ENCODE peak calls at places on chromosomes 5 and 9, in nine cellular contexts. One of them, this sample, is unnamed.

GRCh38 chr5:78537821-78538220 is 110.8 kb downstream of the LHFPL2 start:
- DNase-seq in Peyer's patch: no peak
- DNase-seq in activated T-cell treated with anti-CD3 and anti-CD28 coated beads, Interleukin-2, amount 50 U/mL, for 1 hour: no peak
- DNase-seq in T-helper 2 cell: no peak
- DNase-seq in stimulated activated CD8-positive, alpha-beta memory T cell treated with anti-CD3 and anti-CD28 coated beads, Interleukin-2, amount 100 ng/mL, for 48 hours: no peak
- DNase-seq in fibroblast of pulmonary artery: peak; percentile 78
- DNase-seq in NCI-H187: no peak
- DNase-seq in non-pigmented ciliary epithelial cell: no peak
- DNase-seq in activated CD4-positive, CD25-positive, alpha-beta regulatory T cell: no peak
- DNase-seq in this sample: peak; percentile 38

GRCh38 chr5:32326216-32326772 is 13.6 kb upstream of the MTMR12 start:
- DNase-seq in stimulated activated CD8-positive, alpha-beta memory T cell treated with anti-CD3 and anti-CD28 coated beads, Interleukin-2, amount 100 ng/mL, for 48 hours: no peak
- DNase-seq in NCI-H187: no peak
- DNase-seq in activated T-cell treated with anti-CD3 and anti-CD28 coated beads, Interleukin-2, amount 50 U/mL, for 1 hour: no peak
- DNase-seq in Peyer's patch: no peak
- DNase-seq in non-pigmented ciliary epithelial cell: no peak
- DNase-seq in activated CD4-positive, CD25-positive, alpha-beta regulatory T cell: no peak
- DNase-seq in T-helper 2 cell: no peak
- DNase-seq in fibroblast of pulmonary artery: no peak
- DNase-seq in this sample: no peak

GRCh38 chr9:123927625-123928308 is 2.2 kb downstream of the DENND1A start:
- DNase-seq in NCI-H187: no peak
- DNase-seq in stimulated activated CD8-positive, alpha-beta memory T cell treated with anti-CD3 and anti-CD28 coated beads, Interleukin-2, amount 100 ng/mL, for 48 hours: no peak
- DNase-seq in Peyer's patch: peak; percentile 53
- DNase-seq in non-pigmented ciliary epithelial cell: no peak
- DNase-seq in fibroblast of pulmonary artery: peak; percentile 70
- DNase-seq in T-helper 2 cell: no peak
- DNase-seq in activated T-cell treated with anti-CD3 and anti-CD28 coated beads, Interleukin-2, amount 50 U/mL, for 1 hour: no peak
- DNase-seq in activated CD4-positive, CD25-positive, alpha-beta regulatory T cell: no peak
- DNase-seq in this sample: no peak

GRCh38 chr9:88773627-88774244 is 217.5 kb upstream of the S1PR3 start:
- DNase-seq in activated T-cell treated with anti-CD3 and anti-CD28 coated beads, Interleukin-2, amount 50 U/mL, for 1 hour: no peak
- DNase-seq in Peyer's patch: no peak
- DNase-seq in NCI-H187: no peak
- DNase-seq in fibroblast of pulmonary artery: peak; percentile 64
- DNase-seq in T-helper 2 cell: no peak
- DNase-seq in stimulated activated CD8-positive, alpha-beta memory T cell treated with anti-CD3 and anti-CD28 coated beads, Interleukin-2, amount 100 ng/mL, for 48 hours: no peak
- DNase-seq in activated CD4-positive, CD25-positive, alpha-beta regulatory T cell: no peak
- DNase-seq in non-pigmented ciliary epithelial cell: no peak
- DNase-seq in this sample: no peak

GRCh38 chr9:88767504-88767790 is 223.8 kb upstream of the S1PR3 start:
- DNase-seq in stimulated activated CD8-positive, alpha-beta memory T cell treated with anti-CD3 and anti-CD28 coated beads, Interleukin-2, amount 100 ng/mL, for 48 hours: no peak
- DNase-seq in T-helper 2 cell: no peak
- DNase-seq in NCI-H187: no peak
- DNase-seq in activated CD4-positive, CD25-positive, alpha-beta regulatory T cell: no peak
- DNase-seq in activated T-cell treated with anti-CD3 and anti-CD28 coated beads, Interleukin-2, amount 50 U/mL, for 1 hour: no peak
- DNase-seq in non-pigmented ciliary epithelial cell: no peak
- DNase-seq in fibroblast of pulmonary artery: no peak
- DNase-seq in Peyer's patch: no peak
- DNase-seq in this sample: no peak

GRCh38 chr5:29550523-29550922 is 1643.0 kb upstream of the CDH6 start:
- DNase-seq in activated CD4-positive, CD25-positive, alpha-beta regulatory T cell: no peak
- DNase-seq in non-pigmented ciliary epithelial cell: no peak
- DNase-seq in Peyer's patch: no peak
- DNase-seq in stimulated activated CD8-positive, alpha-beta memory T cell treated with anti-CD3 and anti-CD28 coated beads, Interleukin-2, amount 100 ng/mL, for 48 hours: no peak
- DNase-seq in activated T-cell treated with anti-CD3 and anti-CD28 coated beads, Interleukin-2, amount 50 U/mL, for 1 hour: no peak
- DNase-seq in fibroblast of pulmonary artery: no peak
- DNase-seq in NCI-H187: no peak
- DNase-seq in T-helper 2 cell: no peak
- DNase-seq in this sample: no peak

GRCh38 chr5:26024774-26025173 is 1013.6 kb downstream of the CDH9 start:
- DNase-seq in fibroblast of pulmonary artery: no peak
- DNase-seq in non-pigmented ciliary epithelial cell: no peak
- DNase-seq in activated T-cell treated with anti-CD3 and anti-CD28 coated beads, Interleukin-2, amount 50 U/mL, for 1 hour: no peak
- DNase-seq in stimulated activated CD8-positive, alpha-beta memory T cell treated with anti-CD3 and anti-CD28 coated beads, Interleukin-2, amount 100 ng/mL, for 48 hours: no peak
- DNase-seq in activated CD4-positive, CD25-positive, alpha-beta regulatory T cell: no peak
- DNase-seq in T-helper 2 cell: no peak
- DNase-seq in Peyer's patch: no peak
- DNase-seq in NCI-H187: no peak
- DNase-seq in this sample: no peak

GRCh38 chr9:126516936-126517750 is 96.6 kb upstream of the LMX1B start:
- DNase-seq in activated T-cell treated with anti-CD3 and anti-CD28 coated beads, Interleukin-2, amount 50 U/mL, for 1 hour: peak; percentile 38
- DNase-seq in activated CD4-positive, CD25-positive, alpha-beta regulatory T cell: no peak
- DNase-seq in stimulated activated CD8-positive, alpha-beta memory T cell treated with anti-CD3 and anti-CD28 coated beads, Interleukin-2, amount 100 ng/mL, for 48 hours: peak; percentile 52
- DNase-seq in Peyer's patch: peak; percentile 63
- DNase-seq in NCI-H187: no peak
- DNase-seq in non-pigmented ciliary epithelial cell: peak; percentile 30
- DNase-seq in T-helper 2 cell: no peak
- DNase-seq in fibroblast of pulmonary artery: peak; percentile 78
- DNase-seq in this sample: peak; percentile 65

GRCh38 chr5:72035831-72036230 is 71.4 kb upstream of the MAP1B start:
- DNase-seq in stimulated activated CD8-positive, alpha-beta memory T cell treated with anti-CD3 and anti-CD28 coated beads, Interleukin-2, amount 100 ng/mL, for 48 hours: no peak
- DNase-seq in Peyer's patch: no peak
- DNase-seq in T-helper 2 cell: no peak
- DNase-seq in non-pigmented ciliary epithelial cell: no peak
- DNase-seq in fibroblast of pulmonary artery: no peak
- DNase-seq in activated CD4-positive, CD25-positive, alpha-beta regulatory T cell: no peak
- DNase-seq in NCI-H187: no peak
- DNase-seq in activated T-cell treated with anti-CD3 and anti-CD28 coated beads, Interleukin-2, amount 50 U/mL, for 1 hour: no peak
- DNase-seq in this sample: no peak

GRCh38 chr5:115932991-115933390 is 29.3 kb upstream of the LVRN start:
- DNase-seq in non-pigmented ciliary epithelial cell: no peak
- DNase-seq in T-helper 2 cell: no peak
- DNase-seq in NCI-H187: no peak
- DNase-seq in stimulated activated CD8-positive, alpha-beta memory T cell treated with anti-CD3 and anti-CD28 coated beads, Interleukin-2, amount 100 ng/mL, for 48 hours: no peak
- DNase-seq in activated CD4-positive, CD25-positive, alpha-beta regulatory T cell: no peak
- DNase-seq in activated T-cell treated with anti-CD3 and anti-CD28 coated beads, Interleukin-2, amount 50 U/mL, for 1 hour: no peak
- DNase-seq in Peyer's patch: no peak
- DNase-seq in fibroblast of pulmonary artery: peak; percentile 10
- DNase-seq in this sample: no peak

GRCh38 chr5:145922059-145922458 is 14.3 kb upstream of the SH3RF2 start:
- DNase-seq in non-pigmented ciliary epithelial cell: no peak
- DNase-seq in activated T-cell treated with anti-CD3 and anti-CD28 coated beads, Interleukin-2, amount 50 U/mL, for 1 hour: no peak
- DNase-seq in activated CD4-positive, CD25-positive, alpha-beta regulatory T cell: no peak
- DNase-seq in fibroblast of pulmonary artery: no peak
- DNase-seq in T-helper 2 cell: no peak
- DNase-seq in Peyer's patch: no peak
- DNase-seq in NCI-H187: no peak
- DNase-seq in stimulated activated CD8-positive, alpha-beta memory T cell treated with anti-CD3 and anti-CD28 coated beads, Interleukin-2, amount 100 ng/mL, for 48 hours: no peak
- DNase-seq in this sample: no peak

GRCh38 chr9:137107312-137107921 is 7.1 kb downstream of the DPP7 start:
- DNase-seq in fibroblast of pulmonary artery: no peak
- DNase-seq in T-helper 2 cell: no peak
- DNase-seq in activated T-cell treated with anti-CD3 and anti-CD28 coated beads, Interleukin-2, amount 50 U/mL, for 1 hour: no peak
- DNase-seq in stimulated activated CD8-positive, alpha-beta memory T cell treated with anti-CD3 and anti-CD28 coated beads, Interleukin-2, amount 100 ng/mL, for 48 hours: no peak
- DNase-seq in NCI-H187: no peak
- DNase-seq in Peyer's patch: no peak
- DNase-seq in non-pigmented ciliary epithelial cell: no peak
- DNase-seq in activated CD4-positive, CD25-positive, alpha-beta regulatory T cell: no peak
- DNase-seq in this sample: no peak

GRCh38 chr5:4547547-4547946 is 592.6 kb upstream of the ADAMTS16 start:
- DNase-seq in Peyer's patch: no peak
- DNase-seq in activated T-cell treated with anti-CD3 and anti-CD28 coated beads, Interleukin-2, amount 50 U/mL, for 1 hour: no peak
- DNase-seq in NCI-H187: no peak
- DNase-seq in non-pigmented ciliary epithelial cell: no peak
- DNase-seq in T-helper 2 cell: no peak
- DNase-seq in stimulated activated CD8-positive, alpha-beta memory T cell treated with anti-CD3 and anti-CD28 coated beads, Interleukin-2, amount 100 ng/mL, for 48 hours: no peak
- DNase-seq in fibroblast of pulmonary artery: no peak
- DNase-seq in activated CD4-positive, CD25-positive, alpha-beta regulatory T cell: no peak
- DNase-seq in this sample: no peak

GRCh38 chr9:21523021-21524014 is 41.2 kb upstream of the IFNE start:
- DNase-seq in activated CD4-positive, CD25-positive, alpha-beta regulatory T cell: no peak
- DNase-seq in activated T-cell treated with anti-CD3 and anti-CD28 coated beads, Interleukin-2, amount 50 U/mL, for 1 hour: no peak
- DNase-seq in non-pigmented ciliary epithelial cell: no peak
- DNase-seq in NCI-H187: no peak
- DNase-seq in T-helper 2 cell: no peak
- DNase-seq in Peyer's patch: no peak
- DNase-seq in stimulated activated CD8-positive, alpha-beta memory T cell treated with anti-CD3 and anti-CD28 coated beads, Interleukin-2, amount 100 ng/mL, for 48 hours: no peak
- DNase-seq in fibroblast of pulmonary artery: no peak
- DNase-seq in this sample: no peak

GRCh38 chr9:128731691-128732090 is 7.8 kb upstream of the ZDHHC12 start:
- DNase-seq in stimulated activated CD8-positive, alpha-beta memory T cell treated with anti-CD3 and anti-CD28 coated beads, Interleukin-2, amount 100 ng/mL, for 48 hours: no peak
- DNase-seq in NCI-H187: no peak
- DNase-seq in activated T-cell treated with anti-CD3 and anti-CD28 coated beads, Interleukin-2, amount 50 U/mL, for 1 hour: no peak
- DNase-seq in Peyer's patch: no peak
- DNase-seq in activated CD4-positive, CD25-positive, alpha-beta regulatory T cell: no peak
- DNase-seq in T-helper 2 cell: no peak
- DNase-seq in fibroblast of pulmonary artery: no peak
- DNase-seq in non-pigmented ciliary epithelial cell: no peak
- DNase-seq in this sample: no peak

GRCh38 chr9:136694163-136694864 is 7.1 kb upstream of the AGPAT2 start:
- DNase-seq in non-pigmented ciliary epithelial cell: no peak
- DNase-seq in stimulated activated CD8-positive, alpha-beta memory T cell treated with anti-CD3 and anti-CD28 coated beads, Interleukin-2, amount 100 ng/mL, for 48 hours: peak; percentile 39
- DNase-seq in fibroblast of pulmonary artery: peak; percentile 50
- DNase-seq in activated T-cell treated with anti-CD3 and anti-CD28 coated beads, Interleukin-2, amount 50 U/mL, for 1 hour: no peak
- DNase-seq in Peyer's patch: peak; percentile 81
- DNase-seq in NCI-H187: no peak
- DNase-seq in activated CD4-positive, CD25-positive, alpha-beta regulatory T cell: no peak
- DNase-seq in T-helper 2 cell: no peak
- DNase-seq in this sample: peak; percentile 74

GRCh38 chr9:30301271-30301963 is 2083.0 kb upstream of the ACO1 start:
- DNase-seq in fibroblast of pulmonary artery: peak; percentile 33
- DNase-seq in NCI-H187: no peak
- DNase-seq in activated CD4-positive, CD25-positive, alpha-beta regulatory T cell: no peak
- DNase-seq in activated T-cell treated with anti-CD3 and anti-CD28 coated beads, Interleukin-2, amount 50 U/mL, for 1 hour: no peak
- DNase-seq in T-helper 2 cell: no peak
- DNase-seq in Peyer's patch: no peak
- DNase-seq in non-pigmented ciliary epithelial cell: no peak
- DNase-seq in stimulated activated CD8-positive, alpha-beta memory T cell treated with anti-CD3 and anti-CD28 coated beads, Interleukin-2, amount 100 ng/mL, for 48 hours: no peak
- DNase-seq in this sample: no peak

GRCh38 chr9:135116892-135117680 is 29.6 kb downstream of the OLFM1 start:
- DNase-seq in fibroblast of pulmonary artery: no peak
- DNase-seq in Peyer's patch: no peak
- DNase-seq in activated T-cell treated with anti-CD3 and anti-CD28 coated beads, Interleukin-2, amount 50 U/mL, for 1 hour: no peak
- DNase-seq in stimulated activated CD8-positive, alpha-beta memory T cell treated with anti-CD3 and anti-CD28 coated beads, Interleukin-2, amount 100 ng/mL, for 48 hours: no peak
- DNase-seq in activated CD4-positive, CD25-positive, alpha-beta regulatory T cell: no peak
- DNase-seq in T-helper 2 cell: no peak
- DNase-seq in non-pigmented ciliary epithelial cell: no peak
- DNase-seq in NCI-H187: no peak
- DNase-seq in this sample: no peak

GRCh38 chr5:178259623-178260536 is 27.3 kb upstream of the PHYKPL start:
- DNase-seq in non-pigmented ciliary epithelial cell: no peak
- DNase-seq in stimulated activated CD8-positive, alpha-beta memory T cell treated with anti-CD3 and anti-CD28 coated beads, Interleukin-2, amount 100 ng/mL, for 48 hours: no peak
- DNase-seq in activated CD4-positive, CD25-positive, alpha-beta regulatory T cell: no peak
- DNase-seq in Peyer's patch: no peak
- DNase-seq in T-helper 2 cell: no peak
- DNase-seq in fibroblast of pulmonary artery: no peak
- DNase-seq in activated T-cell treated with anti-CD3 and anti-CD28 coated beads, Interleukin-2, amount 50 U/mL, for 1 hour: no peak
- DNase-seq in NCI-H187: no peak
- DNase-seq in this sample: no peak

GRCh38 chr9:36074870-36075532 is 38.3 kb downstream of the RECK start:
- DNase-seq in Peyer's patch: peak; percentile 77
- DNase-seq in activated CD4-positive, CD25-positive, alpha-beta regulatory T cell: no peak
- DNase-seq in T-helper 2 cell: no peak
- DNase-seq in fibroblast of pulmonary artery: peak; percentile 91
- DNase-seq in stimulated activated CD8-positive, alpha-beta memory T cell treated with anti-CD3 and anti-CD28 coated beads, Interleukin-2, amount 100 ng/mL, for 48 hours: no peak
- DNase-seq in non-pigmented ciliary epithelial cell: peak; percentile 76
- DNase-seq in activated T-cell treated with anti-CD3 and anti-CD28 coated beads, Interleukin-2, amount 50 U/mL, for 1 hour: no peak
- DNase-seq in NCI-H187: no peak
- DNase-seq in this sample: no peak

GRCh38 chr5:77308154-77308960 is 97.9 kb downstream of the PDE8B start:
- DNase-seq in activated CD4-positive, CD25-positive, alpha-beta regulatory T cell: no peak
- DNase-seq in NCI-H187: no peak
- DNase-seq in fibroblast of pulmonary artery: no peak
- DNase-seq in stimulated activated CD8-positive, alpha-beta memory T cell treated with anti-CD3 and anti-CD28 coated beads, Interleukin-2, amount 100 ng/mL, for 48 hours: no peak
- DNase-seq in Peyer's patch: no peak
- DNase-seq in T-helper 2 cell: no peak
- DNase-seq in non-pigmented ciliary epithelial cell: no peak
- DNase-seq in activated T-cell treated with anti-CD3 and anti-CD28 coated beads, Interleukin-2, amount 50 U/mL, for 1 hour: no peak
- DNase-seq in this sample: no peak

GRCh38 chr9:38441347-38442085 is 17.3 kb upstream of the IGFBPL1 start:
- DNase-seq in fibroblast of pulmonary artery: no peak
- DNase-seq in T-helper 2 cell: no peak
- DNase-seq in non-pigmented ciliary epithelial cell: no peak
- DNase-seq in NCI-H187: no peak
- DNase-seq in activated CD4-positive, CD25-positive, alpha-beta regulatory T cell: no peak
- DNase-seq in activated T-cell treated with anti-CD3 and anti-CD28 coated beads, Interleukin-2, amount 50 U/mL, for 1 hour: no peak
- DNase-seq in Peyer's patch: no peak
- DNase-seq in stimulated activated CD8-positive, alpha-beta memory T cell treated with anti-CD3 and anti-CD28 coated beads, Interleukin-2, amount 100 ng/mL, for 48 hours: no peak
- DNase-seq in this sample: no peak

GRCh38 chr5:2748841-2749513 is 2.5 kb downstream of the IRX2 start:
- DNase-seq in stimulated activated CD8-positive, alpha-beta memory T cell treated with anti-CD3 and anti-CD28 coated beads, Interleukin-2, amount 100 ng/mL, for 48 hours: no peak
- DNase-seq in non-pigmented ciliary epithelial cell: no peak
- DNase-seq in activated T-cell treated with anti-CD3 and anti-CD28 coated beads, Interleukin-2, amount 50 U/mL, for 1 hour: no peak
- DNase-seq in Peyer's patch: no peak
- DNase-seq in T-helper 2 cell: no peak
- DNase-seq in activated CD4-positive, CD25-positive, alpha-beta regulatory T cell: no peak
- DNase-seq in fibroblast of pulmonary artery: no peak
- DNase-seq in NCI-H187: no peak
- DNase-seq in this sample: no peak

GRCh38 chr9:33263936-33264472 is 504 bp downstream of the BAG1 start:
- DNase-seq in non-pigmented ciliary epithelial cell: no peak
- DNase-seq in activated T-cell treated with anti-CD3 and anti-CD28 coated beads, Interleukin-2, amount 50 U/mL, for 1 hour: peak; percentile 48
- DNase-seq in stimulated activated CD8-positive, alpha-beta memory T cell treated with anti-CD3 and anti-CD28 coated beads, Interleukin-2, amount 100 ng/mL, for 48 hours: peak; percentile 36
- DNase-seq in T-helper 2 cell: peak; percentile 17
- DNase-seq in NCI-H187: no peak
- DNase-seq in activated CD4-positive, CD25-positive, alpha-beta regulatory T cell: no peak
- DNase-seq in Peyer's patch: peak; percentile 81
- DNase-seq in fibroblast of pulmonary artery: no peak
- DNase-seq in this sample: peak; percentile 48

GRCh38 chr9:125745682-125746016 is 1.5 kb upstream of the PBX3 start:
- DNase-seq in stimulated activated CD8-positive, alpha-beta memory T cell treated with anti-CD3 and anti-CD28 coated beads, Interleukin-2, amount 100 ng/mL, for 48 hours: no peak
- DNase-seq in fibroblast of pulmonary artery: no peak
- DNase-seq in Peyer's patch: no peak
- DNase-seq in NCI-H187: no peak
- DNase-seq in activated T-cell treated with anti-CD3 and anti-CD28 coated beads, Interleukin-2, amount 50 U/mL, for 1 hour: no peak
- DNase-seq in T-helper 2 cell: no peak
- DNase-seq in non-pigmented ciliary epithelial cell: no peak
- DNase-seq in activated CD4-positive, CD25-positive, alpha-beta regulatory T cell: no peak
- DNase-seq in this sample: no peak

GRCh38 chr5:61319388-61320146 is 12.5 kb upstream of the ZSWIM6 start:
- DNase-seq in activated T-cell treated with anti-CD3 and anti-CD28 coated beads, Interleukin-2, amount 50 U/mL, for 1 hour: no peak
- DNase-seq in fibroblast of pulmonary artery: peak; percentile 49
- DNase-seq in NCI-H187: no peak
- DNase-seq in stimulated activated CD8-positive, alpha-beta memory T cell treated with anti-CD3 and anti-CD28 coated beads, Interleukin-2, amount 100 ng/mL, for 48 hours: no peak
- DNase-seq in Peyer's patch: peak; percentile 59
- DNase-seq in activated CD4-positive, CD25-positive, alpha-beta regulatory T cell: no peak
- DNase-seq in T-helper 2 cell: no peak
- DNase-seq in non-pigmented ciliary epithelial cell: no peak
- DNase-seq in this sample: no peak

GRCh38 chr9:98860871-98861293 is 53.4 kb downstream of the GALNT12 start:
- DNase-seq in NCI-H187: no peak
- DNase-seq in non-pigmented ciliary epithelial cell: peak; percentile 52
- DNase-seq in T-helper 2 cell: no peak
- DNase-seq in activated CD4-positive, CD25-positive, alpha-beta regulatory T cell: no peak
- DNase-seq in stimulated activated CD8-positive, alpha-beta memory T cell treated with anti-CD3 and anti-CD28 coated beads, Interleukin-2, amount 100 ng/mL, for 48 hours: no peak
- DNase-seq in Peyer's patch: peak; percentile 46
- DNase-seq in fibroblast of pulmonary artery: peak; percentile 90
- DNase-seq in activated T-cell treated with anti-CD3 and anti-CD28 coated beads, Interleukin-2, amount 50 U/mL, for 1 hour: no peak
- DNase-seq in this sample: peak; percentile 67

GRCh38 chr5:90386099-90386710 is 23.4 kb downstream of the CETN3 start:
- DNase-seq in activated CD4-positive, CD25-positive, alpha-beta regulatory T cell: no peak
- DNase-seq in NCI-H187: no peak
- DNase-seq in T-helper 2 cell: no peak
- DNase-seq in non-pigmented ciliary epithelial cell: no peak
- DNase-seq in Peyer's patch: no peak
- DNase-seq in activated T-cell treated with anti-CD3 and anti-CD28 coated beads, Interleukin-2, amount 50 U/mL, for 1 hour: no peak
- DNase-seq in fibroblast of pulmonary artery: peak; percentile 53
- DNase-seq in stimulated activated CD8-positive, alpha-beta memory T cell treated with anti-CD3 and anti-CD28 coated beads, Interleukin-2, amount 100 ng/mL, for 48 hours: no peak
- DNase-seq in this sample: no peak

GRCh38 chr5:77645158-77645994 is 6.9 kb upstream of the OTP start:
- DNase-seq in NCI-H187: peak; percentile 30
- DNase-seq in fibroblast of pulmonary artery: no peak
- DNase-seq in activated CD4-positive, CD25-positive, alpha-beta regulatory T cell: peak; percentile 21
- DNase-seq in non-pigmented ciliary epithelial cell: no peak
- DNase-seq in stimulated activated CD8-positive, alpha-beta memory T cell treated with anti-CD3 and anti-CD28 coated beads, Interleukin-2, amount 100 ng/mL, for 48 hours: no peak
- DNase-seq in activated T-cell treated with anti-CD3 and anti-CD28 coated beads, Interleukin-2, amount 50 U/mL, for 1 hour: peak; percentile 55
- DNase-seq in Peyer's patch: no peak
- DNase-seq in T-helper 2 cell: no peak
- DNase-seq in this sample: peak; percentile 67

GRCh38 chr5:173984218-173984617 is 4.8 kb upstream of the C5orf47 start:
- DNase-seq in Peyer's patch: no peak
- DNase-seq in NCI-H187: no peak
- DNase-seq in T-helper 2 cell: no peak
- DNase-seq in activated T-cell treated with anti-CD3 and anti-CD28 coated beads, Interleukin-2, amount 50 U/mL, for 1 hour: no peak
- DNase-seq in non-pigmented ciliary epithelial cell: no peak
- DNase-seq in stimulated activated CD8-positive, alpha-beta memory T cell treated with anti-CD3 and anti-CD28 coated beads, Interleukin-2, amount 100 ng/mL, for 48 hours: no peak
- DNase-seq in activated CD4-positive, CD25-positive, alpha-beta regulatory T cell: no peak
- DNase-seq in fibroblast of pulmonary artery: peak; percentile 41
- DNase-seq in this sample: no peak

GRCh38 chr5:9698125-9698848 is 68.1 kb upstream of the TAS2R1 start:
- DNase-seq in Peyer's patch: no peak
- DNase-seq in non-pigmented ciliary epithelial cell: no peak
- DNase-seq in activated CD4-positive, CD25-positive, alpha-beta regulatory T cell: no peak
- DNase-seq in stimulated activated CD8-positive, alpha-beta memory T cell treated with anti-CD3 and anti-CD28 coated beads, Interleukin-2, amount 100 ng/mL, for 48 hours: no peak
- DNase-seq in activated T-cell treated with anti-CD3 and anti-CD28 coated beads, Interleukin-2, amount 50 U/mL, for 1 hour: no peak
- DNase-seq in NCI-H187: no peak
- DNase-seq in T-helper 2 cell: no peak
- DNase-seq in fibroblast of pulmonary artery: peak; percentile 9
- DNase-seq in this sample: no peak